ENCODE peak calls at places on chromosomes 13 and 19, in five cellular contexts. O is HFFc6, F is right atrium auricular region, L is A673, M is fibroblast of pulmonary artery. V is an unnamed sample.

GRCh38 chr13:39269411-39269810 is 231.2 kb downstream of the NHLRC3 start:
- DNase-seq in O (no peak), F (no peak), L (peak), M (no peak), V (no peak)

GRCh38 chr13:40624338-40624737 is 42.1 kb downstream of the FOXO1 start:
- DNase-seq in O (no peak), F (no peak), L (no peak), M (no peak), V (no peak)

GRCh38 chr19:11286312-11286974 is 9.5 kb upstream of the TSPAN16 start:
- DNase-seq in O (peak), F (no peak), L (peak), M (peak), V (no peak)

GRCh38 chr13:59356607-59357006 is 807.1 kb downstream of the DIAPH3 start:
- DNase-seq in O (no peak), F (peak), L (peak), M (peak), V (no peak)

GRCh38 chr19:56868446-56868845 is 27.9 kb upstream of the PEG3 start:
- DNase-seq in O (no peak), F (no peak), L (no peak), M (no peak), V (no peak)

GRCh38 chr13:96020155-96020575 is 33.0 kb downstream of the UGGT2 start:
- DNase-seq in O (peak), F (no peak), L (peak), M (peak), V (peak)

GRCh38 chr19:19559942-19560341 is 21.9 kb downstream of the CILP2 start:
- DNase-seq in O (no peak), F (no peak), L (no peak), M (no peak), V (no peak)

GRCh38 chr13:75762066-75762937 is 126.2 kb downstream of the LMO7 start:
- DNase-seq in O (no peak), F (no peak), L (no peak), M (no peak), V (no peak)

GRCh38 chr19:16340092-16340491 is 15.5 kb downstream of the KLF2 start:
- DNase-seq in O (no peak), F (no peak), L (no peak), M (no peak), V (no peak)

GRCh38 chr19:33550741-33551140 is 29.1 kb upstream of the PEPD start:
- DNase-seq in O (no peak), F (no peak), L (no peak), M (no peak), V (no peak)

GRCh38 chr19:12840091-12841079 is 2.1 kb downstream of the MAST1 start:
- DNase-seq in O (peak), F (no peak), L (peak), M (peak), V (no peak)

V was measured in midbrain.